ENCODE peak calls at places on chromosomes 16 and 17, in ten cellular contexts. H, S, T, Q, M, B, Y, O, W and X are unnamed samples.

GRCh38 chr16:66977341-66978113 is 10.9 kb upstream of the CES4A start:
- DNase-seq in H (peak; percentile 83), S (peak; percentile 69), T (peak; percentile 92), Q (peak; percentile 88), M (peak; percentile 44), B (peak; percentile 60), Y (peak; percentile 78), O (peak; percentile 60), W (peak; percentile 93), X (peak; percentile 99)

GRCh38 chr16:69563605-69564580 is 1.9 kb upstream of the NFAT5 start:
- DNase-seq in H (peak; percentile 54), S (peak; percentile 85), T (peak; percentile 92), Q (peak; percentile 71), M (peak; percentile 14), B (no peak), Y (peak; percentile 17), O (peak; percentile 69), W (peak; percentile 13), X (no peak)

GRCh38 chr17:75450270-75450669 is 6.2 kb upstream of the TMEM94 start:
- DNase-seq in H (no peak), S (no peak), T (no peak), Q (no peak), M (peak; percentile 39), B (no peak), Y (no peak), O (no peak), W (no peak), X (no peak)

GRCh38 chr16:81204794-81205680 is 33.5 kb upstream of the BCO1 start:
- DNase-seq in H (peak; percentile 8), S (peak; percentile 36), T (peak; percentile 59), Q (peak; percentile 46), M (peak; percentile 45), B (peak; percentile 59), Y (peak; percentile 72), O (peak; percentile 73), W (peak; percentile 80), X (peak; percentile 88)

GRCh38 chr16:3266873-3267537 is 10.6 kb upstream of the MEFV start:
- DNase-seq in H (no peak), S (peak; percentile 26), T (peak; percentile 18), Q (peak; percentile 64), M (peak; percentile 59), B (peak; percentile 29), Y (peak; percentile 24), O (peak; percentile 48), W (peak; percentile 30), X (peak; percentile 95)

GRCh38 chr17:73901661-73902415 is 257.6 kb upstream of the SDK2 start:
- DNase-seq in H (no peak), S (peak; percentile 3), T (peak; percentile 79), Q (peak; percentile 25), M (no peak), B (no peak), Y (no peak), O (no peak), W (peak; percentile 50), X (no peak)

GRCh38 chr16:54193656-54194007 is 93.0 kb downstream of the IRX3 start:
- DNase-seq in H (peak; percentile 50), S (peak; percentile 58), T (peak; percentile 83), Q (peak; percentile 41), M (peak; percentile 35), B (peak; percentile 59), Y (peak; percentile 39), O (peak; percentile 47), W (peak; percentile 83), X (peak; percentile 93)

GRCh38 chr16:84299734-84300440 is 5.2 kb downstream of the WFDC1 start:
- DNase-seq in H (no peak), S (no peak), T (no peak), Q (no peak), M (no peak), B (no peak), Y (no peak), O (no peak), W (no peak), X (no peak)

GRCh38 chr17:65530158-65530984 is 31.1 kb downstream of the AXIN2 start:
- DNase-seq in H (no peak), S (no peak), T (no peak), Q (no peak), M (no peak), B (no peak), Y (no peak), O (no peak), W (no peak), X (peak; percentile 13)

GRCh38 chr16:9557713-9558112 is 466.3 kb downstream of the HAPSTR1 start:
- DNase-seq in H (no peak), S (no peak), T (no peak), Q (no peak), M (no peak), B (no peak), Y (no peak), O (no peak), W (no peak), X (no peak)

GRCh38 chr17:45287526-45288264 is 25.8 kb upstream of the SPATA32 start:
- DNase-seq in H (no peak), S (no peak), T (no peak), Q (no peak), M (no peak), B (no peak), Y (no peak), O (no peak), W (no peak), X (peak; percentile 62)

GRCh38 chr17:5592382-5592781 is 8.1 kb upstream of the NLRP1 start:
- DNase-seq in H (peak; percentile 67), S (peak; percentile 31), T (peak; percentile 69), Q (peak; percentile 62), M (peak; percentile 14), B (peak; percentile 29), Y (peak; percentile 63), O (peak; percentile 55), W (peak; percentile 68), X (peak; percentile 77)

GRCh38 chr17:35540589-35541404 is 3.3 kb upstream of the SLFN12L start:
- DNase-seq in H (peak; percentile 58), S (no peak), T (no peak), Q (peak; percentile 27), M (no peak), B (no peak), Y (peak; percentile 59), O (peak; percentile 85), W (no peak), X (peak; percentile 62)

GRCh38 chr16:82991435-82991834 is 364.7 kb downstream of the CDH13 start:
- DNase-seq in H (no peak), S (no peak), T (no peak), Q (no peak), M (no peak), B (no peak), Y (no peak), O (no peak), W (no peak), X (no peak)

GRCh38 chr17:12765544-12765943 is 23.8 kb upstream of the ARHGAP44 start:
- DNase-seq in H (no peak), S (peak; percentile 7), T (no peak), Q (no peak), M (peak; percentile 91), B (no peak), Y (peak; percentile 83), O (no peak), W (peak; percentile 75), X (peak; percentile 43)

GRCh38 chr17:81666092-81666341 is 388 bp downstream of the OXLD1 start:
- DNase-seq in H (no peak), S (no peak), T (peak; percentile 81), Q (peak; percentile 45), M (no peak), B (no peak), Y (peak; percentile 22), O (no peak), W (no peak), X (peak; percentile 90)

GRCh38 chr16:25172831-25173230 is 43.9 kb upstream of the AQP8 start:
- DNase-seq in H (no peak), S (no peak), T (no peak), Q (no peak), M (no peak), B (no peak), Y (no peak), O (no peak), W (no peak), X (peak; percentile 4)

GRCh38 chr17:7042507-7043194 is 1.2 kb downstream of the SLC16A11 start:
- DNase-seq in H (peak; percentile 2), S (no peak), T (peak; percentile 41), Q (no peak), M (no peak), B (no peak), Y (no peak), O (no peak), W (no peak), X (no peak)

GRCh38 chr17:22217135-22217534 is 524.8 kb downstream of the KCNJ18 start:
- DNase-seq in H (no peak), S (no peak), T (no peak), Q (no peak), M (no peak), B (no peak), Y (no peak), O (no peak), W (no peak), X (no peak)
- TF ChIP-seq CTCF in H (no peak), S (no peak), T (no peak), Q (no peak), M (no peak), B (no peak), Y (no peak), O (no peak), W (no peak), X (no peak)

DNA sequence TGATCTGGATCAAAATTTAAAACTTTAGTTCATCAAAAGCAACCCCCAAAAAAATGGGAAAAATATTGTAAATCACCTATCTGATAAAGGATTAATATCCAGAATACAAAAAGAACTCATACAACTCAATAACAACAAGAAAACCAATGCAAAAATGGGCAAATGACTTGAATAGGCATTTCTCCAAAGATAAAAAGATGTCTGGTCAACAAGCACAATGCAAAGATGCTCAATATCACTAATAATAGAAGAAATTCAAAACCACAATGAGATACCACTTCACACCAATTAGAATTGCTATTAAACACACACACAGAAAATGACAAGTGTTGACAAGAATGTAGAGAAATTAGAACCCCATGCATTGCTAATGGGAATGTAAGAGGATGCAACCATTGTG is 40.4 kb downstream of the UBE2G1 start:
- DNase-seq in H (no peak), S (no peak), T (no peak), Q (no peak), M (no peak), B (no peak), Y (no peak), O (no peak), W (no peak), X (no peak)
- H4K20me1 ChIP-seq in H (peaks cover 83% of the 10 kb centered on the region), S (peaks cover 3% of the 10 kb centered on the region), T (peaks cover 48% of the 10 kb centered on the region), Q (peaks cover 40% of the 10 kb centered on the region), M (peaks cover 66% of the 10 kb centered on the region), B (peaks cover 16% of the 10 kb centered on the region), Y (no peaks in the 10 kb centered on the region), O (peaks cover 24% of the 10 kb centered on the region), W (peaks cover 39% of the 10 kb centered on the region), X (peaks cover 52% of the 10 kb centered on the region)

GRCh38 chr17:60637683-60638082 is 37.7 kb downstream of the PPM1D start:
- DNase-seq in H (no peak), S (no peak), T (no peak), Q (no peak), M (no peak), B (no peak), Y (no peak), O (no peak), W (no peak), X (no peak)
- TF ChIP-seq CTCF in H (no peak), S (no peak), T (no peak), Q (no peak), M (no peak), B (no peak), Y (no peak), O (no peak), W (no peak), X (no peak)

GRCh38 chr16:56413381-56413780 is 12.0 kb downstream of the AMFR start:
- DNase-seq in H (no peak), S (no peak), T (no peak), Q (no peak), M (no peak), B (no peak), Y (no peak), O (no peak), W (no peak), X (no peak)
- H4K20me1 ChIP-seq in H (peaks cover 3% of the 10 kb centered on the region), S (no peaks in the 10 kb centered on the region), T (peaks cover 19% of the 10 kb centered on the region), Q (no peaks in the 10 kb centered on the region), M (peaks cover 31% of the 10 kb centered on the region), B (no peaks in the 10 kb centered on the region), Y (no peaks in the 10 kb centered on the region), O (no peaks in the 10 kb centered on the region), W (peaks cover 22% of the 10 kb centered on the region), X (peaks cover 19% of the 10 kb centered on the region)